ENCODE peak calls at places on chromosome X, in five cellular contexts. V, O, J, N and A are unnamed samples.
A peak's percentile ranks its signal among the peaks of the same experiment; 100 is the strongest.

GRCh38 chrX:34943235-34943634 is 639 bp downstream of the FAM47B start:
- DNase-seq in O (no peak), N (no peak), J (no peak), V (no peak), A (no peak)

GRCh38 chrX:101206471-101206870 is 13.1 kb upstream of the DRP2 start:
- DNase-seq in O (no peak), J (no peak), V (no peak), N (no peak), A (no peak)

GRCh38 chrX:38965883-38966282 is 164.6 kb downstream of the MID1IP1 start:
- DNase-seq in N (no peak), O (no peak), V (no peak), J (no peak), A (no peak)

GRCh38 chrX:48498374-48498809 is 10.4 kb upstream of the PORCN start:
- DNase-seq in O (no peak), V (no peak), J (no peak), N (no peak), A (no peak)

GRCh38 chrX:143472334-143472938 is 44.8 kb downstream of the SPANXN3 start:
- DNase-seq in O (no peak), N (no peak), J (no peak), V (no peak), A (no peak)

GRCh38 chrX:108516184-108516583 is 76.5 kb downstream of the COL4A5 start:
- DNase-seq in O (no peak), N (no peak), J (no peak), V (no peak), A (no peak)

GRCh38 chrX:17464196-17464595 is 89.2 kb downstream of the NHS start:
- DNase-seq in V (no peak), O (no peak), J (no peak), N (no peak), A (no peak)

GRCh38 chrX:103536071-103536470 is 16.8 kb upstream of the RAB40A start:
- DNase-seq in V (no peak), J (no peak), O (no peak), N (no peak), A (no peak)

GRCh38 chrX:78886550-78886949 is 58.6 kb upstream of the P2RY10 start:
- DNase-seq in N (no peak), O (no peak), V (no peak), J (no peak), A (peak; percentile 14)

GRCh38 chrX:27491397-27491796 is 28.3 kb upstream of the PPP4R3C start:
- DNase-seq in O (no peak), N (no peak), J (no peak), V (no peak), A (no peak)

GRCh38 chrX:130826249-130826648 is 76.8 kb downstream of the ENOX2 start:
- DNase-seq in O (no peak), V (no peak), N (no peak), J (no peak), A (no peak)

GRCh38 chrX:41677661-41678060 is 11.1 kb upstream of the GPR34 start:
- DNase-seq in J (no peak), N (no peak), V (no peak), O (no peak), A (no peak)

GRCh38 chrX:1464282-1465131 is 11.8 kb upstream of the ASMTL start:
- DNase-seq in O (peak; percentile 53), N (no peak), J (no peak), V (no peak), A (no peak)

GRCh38 chrX:30643313-30643821 is 9.9 kb upstream of the GK start:
- DNase-seq in V (no peak), N (no peak), J (no peak), O (no peak), A (no peak)